ENCODE peak calls at places on chromosomes 13 and 19, in ten cellular contexts. One of them, this sample, is unnamed.
A peak's percentile ranks its signal among the peaks of the same experiment; 100 is the strongest.

GRCh38 chr13:31121327-31122140 is 40.2 kb downstream of the HSPH1 start:
- DNase-seq in CD8-positive, alpha-beta T cell: no peak
- DNase-seq in PC-3: no peak
- DNase-seq in colonic mucosa: no peak
- DNase-seq in lower lobe of right lung: no peak
- DNase-seq in cardiac muscle cell: peak; percentile 77
- DNase-seq in fibroblast of lung: peak; percentile 2
- DNase-seq in mesendoderm: no peak
- DNase-seq in psoas muscle: no peak
- DNase-seq in Peyer's patch: no peak
- DNase-seq in this sample: no peak

GRCh38 chr13:74040200-74040599 is 94.0 kb downstream of the KLF12 start:
- DNase-seq in lower lobe of right lung: no peak
- DNase-seq in Peyer's patch: peak; percentile 62
- DNase-seq in mesendoderm: peak; percentile 93
- DNase-seq in CD8-positive, alpha-beta T cell: no peak
- DNase-seq in psoas muscle: peak; percentile 57
- DNase-seq in colonic mucosa: peak; percentile 62
- DNase-seq in PC-3: peak; percentile 31
- DNase-seq in fibroblast of lung: peak; percentile 33
- DNase-seq in cardiac muscle cell: peak; percentile 44
- DNase-seq in this sample: peak; percentile 95

GRCh38 chr13:83996415-83996814 is 114.1 kb upstream of the SLITRK1 start:
- DNase-seq in mesendoderm: no peak
- DNase-seq in cardiac muscle cell: no peak
- DNase-seq in PC-3: no peak
- DNase-seq in Peyer's patch: no peak
- DNase-seq in colonic mucosa: no peak
- DNase-seq in lower lobe of right lung: no peak
- DNase-seq in fibroblast of lung: no peak
- DNase-seq in CD8-positive, alpha-beta T cell: no peak
- DNase-seq in psoas muscle: no peak
- DNase-seq in this sample: no peak

GRCh38 chr19:43316591-43317319 is 36.7 kb upstream of the CD177 start:
- DNase-seq in mesendoderm: peak; percentile 65
- DNase-seq in CD8-positive, alpha-beta T cell: no peak
- DNase-seq in cardiac muscle cell: peak; percentile 15
- DNase-seq in fibroblast of lung: peak; percentile 9
- DNase-seq in lower lobe of right lung: no peak
- DNase-seq in psoas muscle: no peak
- DNase-seq in PC-3: peak; percentile 87
- DNase-seq in Peyer's patch: no peak
- DNase-seq in colonic mucosa: peak; percentile 54
- DNase-seq in this sample: peak; percentile 96

GRCh38 chr13:83498486-83499190 is 383.6 kb downstream of the SLITRK1 start:
- DNase-seq in fibroblast of lung: peak; percentile 45
- DNase-seq in PC-3: peak; percentile 80
- DNase-seq in mesendoderm: no peak
- DNase-seq in colonic mucosa: no peak
- DNase-seq in cardiac muscle cell: peak; percentile 21
- DNase-seq in Peyer's patch: no peak
- DNase-seq in psoas muscle: no peak
- DNase-seq in CD8-positive, alpha-beta T cell: no peak
- DNase-seq in lower lobe of right lung: no peak
- DNase-seq in this sample: no peak

GRCh38 chr19:38946229-38947010 is 15.7 kb downstream of the MRPS12 start:
- DNase-seq in cardiac muscle cell: no peak
- DNase-seq in PC-3: peak; percentile 5
- DNase-seq in lower lobe of right lung: no peak
- DNase-seq in fibroblast of lung: no peak
- DNase-seq in Peyer's patch: no peak
- DNase-seq in colonic mucosa: no peak
- DNase-seq in mesendoderm: no peak
- DNase-seq in psoas muscle: no peak
- DNase-seq in CD8-positive, alpha-beta T cell: no peak
- DNase-seq in this sample: no peak

GRCh38 chr13:24360106-24360505 is 50.7 kb downstream of the C1QTNF9 start:
- DNase-seq in psoas muscle: no peak
- DNase-seq in fibroblast of lung: no peak
- DNase-seq in colonic mucosa: no peak
- DNase-seq in PC-3: no peak
- DNase-seq in CD8-positive, alpha-beta T cell: no peak
- DNase-seq in Peyer's patch: no peak
- DNase-seq in cardiac muscle cell: no peak
- DNase-seq in lower lobe of right lung: no peak
- DNase-seq in mesendoderm: no peak
- DNase-seq in this sample: no peak

GRCh38 chr19:869245-870177 is 10.0 kb downstream of the CFD start:
- DNase-seq in cardiac muscle cell: peak; percentile 96
- DNase-seq in PC-3: peak; percentile 84
- DNase-seq in colonic mucosa: peak; percentile 65
- DNase-seq in fibroblast of lung: peak; percentile 96
- DNase-seq in Peyer's patch: no peak
- DNase-seq in CD8-positive, alpha-beta T cell: no peak
- DNase-seq in mesendoderm: peak; percentile 61
- DNase-seq in psoas muscle: peak; percentile 84
- DNase-seq in lower lobe of right lung: no peak
- DNase-seq in this sample: peak; percentile 50

GRCh38 chr13:100520936-100521765 is 67.4 kb downstream of the GGACT start:
- DNase-seq in Peyer's patch: no peak
- DNase-seq in lower lobe of right lung: no peak
- DNase-seq in psoas muscle: no peak
- DNase-seq in fibroblast of lung: no peak
- DNase-seq in PC-3: no peak
- DNase-seq in cardiac muscle cell: no peak
- DNase-seq in CD8-positive, alpha-beta T cell: no peak
- DNase-seq in mesendoderm: no peak
- DNase-seq in colonic mucosa: no peak
- DNase-seq in this sample: peak; percentile 67

GRCh38 chr13:33757713-33758112 is 60.2 kb upstream of the RFC3 start:
- DNase-seq in psoas muscle: no peak
- DNase-seq in CD8-positive, alpha-beta T cell: no peak
- DNase-seq in lower lobe of right lung: no peak
- DNase-seq in mesendoderm: no peak
- DNase-seq in cardiac muscle cell: no peak
- DNase-seq in colonic mucosa: no peak
- DNase-seq in PC-3: no peak
- DNase-seq in Peyer's patch: no peak
- DNase-seq in fibroblast of lung: no peak
- DNase-seq in this sample: no peak

GRCh38 chr19:39341122-39341719 is 1.0 kb upstream of the SAMD4B start:
- DNase-seq in lower lobe of right lung: peak; percentile 59
- DNase-seq in psoas muscle: peak; percentile 61
- DNase-seq in colonic mucosa: peak; percentile 38
- DNase-seq in CD8-positive, alpha-beta T cell: no peak
- DNase-seq in fibroblast of lung: no peak
- DNase-seq in PC-3: peak; percentile 9
- DNase-seq in cardiac muscle cell: peak; percentile 38
- DNase-seq in Peyer's patch: no peak
- DNase-seq in mesendoderm: no peak
- DNase-seq in this sample: peak; percentile 80

GRCh38 chr13:72726721-72727416 is 560 bp downstream of the MZT1 start:
- DNase-seq in fibroblast of lung: peak; percentile 5
- DNase-seq in colonic mucosa: peak; percentile 69
- DNase-seq in cardiac muscle cell: peak; percentile 17
- DNase-seq in mesendoderm: peak; percentile 21
- DNase-seq in lower lobe of right lung: peak; percentile 71
- DNase-seq in CD8-positive, alpha-beta T cell: peak; percentile 28
- DNase-seq in psoas muscle: peak; percentile 69
- DNase-seq in Peyer's patch: peak; percentile 73
- DNase-seq in PC-3: peak; percentile 6
- DNase-seq in this sample: no peak

GRCh38 chr13:75705908-75706307 is 69.8 kb downstream of the LMO7 start:
- DNase-seq in CD8-positive, alpha-beta T cell: no peak
- DNase-seq in PC-3: no peak
- DNase-seq in mesendoderm: no peak
- DNase-seq in psoas muscle: no peak
- DNase-seq in fibroblast of lung: no peak
- DNase-seq in Peyer's patch: no peak
- DNase-seq in colonic mucosa: no peak
- DNase-seq in cardiac muscle cell: no peak
- DNase-seq in lower lobe of right lung: no peak
- DNase-seq in this sample: no peak

GRCh38 chr13:75705395-75705794 is 69.3 kb downstream of the LMO7 start:
- DNase-seq in PC-3: peak; percentile 90
- DNase-seq in CD8-positive, alpha-beta T cell: no peak
- DNase-seq in colonic mucosa: no peak
- DNase-seq in lower lobe of right lung: no peak
- DNase-seq in cardiac muscle cell: peak; percentile 39
- DNase-seq in mesendoderm: no peak
- DNase-seq in Peyer's patch: no peak
- DNase-seq in psoas muscle: no peak
- DNase-seq in fibroblast of lung: peak; percentile 59
- DNase-seq in this sample: no peak

GRCh38 chr13:75704942-75705320 is 68.8 kb downstream of the LMO7 start:
- DNase-seq in Peyer's patch: peak; percentile 73
- DNase-seq in psoas muscle: no peak
- DNase-seq in cardiac muscle cell: no peak
- DNase-seq in CD8-positive, alpha-beta T cell: no peak
- DNase-seq in fibroblast of lung: no peak
- DNase-seq in mesendoderm: peak; percentile 43
- DNase-seq in PC-3: peak; percentile 74
- DNase-seq in colonic mucosa: peak; percentile 81
- DNase-seq in lower lobe of right lung: peak; percentile 79
- DNase-seq in this sample: no peak

GRCh38 chr13:75703768-75704167 is 67.6 kb downstream of the LMO7 start:
- DNase-seq in colonic mucosa: no peak
- DNase-seq in lower lobe of right lung: no peak
- DNase-seq in fibroblast of lung: no peak
- DNase-seq in Peyer's patch: no peak
- DNase-seq in PC-3: no peak
- DNase-seq in mesendoderm: no peak
- DNase-seq in CD8-positive, alpha-beta T cell: no peak
- DNase-seq in psoas muscle: no peak
- DNase-seq in cardiac muscle cell: no peak
- DNase-seq in this sample: no peak

DNA sequence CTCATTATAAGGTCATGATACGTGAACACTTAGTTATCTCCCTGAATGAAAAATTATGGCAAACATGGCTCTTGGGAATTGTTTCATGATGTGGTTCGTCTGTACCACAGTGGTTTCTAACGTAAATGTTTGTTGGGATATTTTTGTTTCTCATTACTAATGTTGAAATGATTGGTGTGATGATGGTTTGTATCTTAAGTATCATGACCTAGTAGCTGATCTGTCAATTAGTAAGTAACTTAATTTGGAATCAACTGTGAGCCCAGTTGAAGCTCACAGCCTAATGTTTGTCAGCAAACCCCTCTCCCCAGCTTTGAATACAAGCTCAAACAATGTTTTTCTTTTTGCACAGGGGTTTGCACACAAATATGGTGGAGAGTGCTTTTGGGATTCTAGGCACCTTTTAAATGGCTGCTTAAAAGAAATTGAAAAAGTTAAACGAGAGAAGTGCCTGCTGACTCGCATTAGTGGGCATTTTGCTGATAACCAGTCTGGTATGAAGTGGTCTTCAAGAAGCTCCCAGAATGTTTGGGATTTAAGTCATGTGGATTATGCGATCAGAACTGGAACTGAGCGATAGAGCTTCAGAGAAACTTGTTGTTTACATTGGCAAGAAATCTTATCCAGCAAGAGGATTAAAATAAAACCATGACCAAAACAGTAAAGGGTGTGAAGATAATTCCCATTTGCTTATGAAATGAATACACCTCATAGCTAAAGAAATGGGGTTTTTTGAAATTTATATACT is 68.2 kb downstream of the LMO7 start:
- DNase-seq in lower lobe of right lung: no peak
- DNase-seq in fibroblast of lung: peak; percentile 54
- DNase-seq in Peyer's patch: no peak
- DNase-seq in colonic mucosa: no peak
- DNase-seq in mesendoderm: no peak
- DNase-seq in PC-3: peak; percentile 40
- DNase-seq in psoas muscle: no peak
- DNase-seq in CD8-positive, alpha-beta T cell: no peak
- DNase-seq in cardiac muscle cell: peak; percentile 41
- DNase-seq in this sample: no peak
- H3K4me1 ChIP-seq in lower lobe of right lung: peaks cover 11% of the 10 kb centered on the region
- H3K4me1 ChIP-seq in fibroblast of lung: peaks cover 19% of the 10 kb centered on the region
- H3K4me1 ChIP-seq in Peyer's patch: peaks cover 11% of the 10 kb centered on the region
- H3K4me1 ChIP-seq in colonic mucosa: no peaks in the 10 kb centered on the region
- H3K4me1 ChIP-seq in mesendoderm: peaks cover 3% of the 10 kb centered on the region
- H3K4me1 ChIP-seq in PC-3: peaks cover 34% of the 10 kb centered on the region
- H3K4me1 ChIP-seq in psoas muscle: peaks cover 8% of the 10 kb centered on the region
- H3K4me1 ChIP-seq in CD8-positive, alpha-beta T cell: no peaks in the 10 kb centered on the region
- H3K4me1 ChIP-seq in cardiac muscle cell: no peaks in the 10 kb centered on the region
- H3K4me1 ChIP-seq in this sample: peaks cover 8% of the 10 kb centered on the region

DNA sequence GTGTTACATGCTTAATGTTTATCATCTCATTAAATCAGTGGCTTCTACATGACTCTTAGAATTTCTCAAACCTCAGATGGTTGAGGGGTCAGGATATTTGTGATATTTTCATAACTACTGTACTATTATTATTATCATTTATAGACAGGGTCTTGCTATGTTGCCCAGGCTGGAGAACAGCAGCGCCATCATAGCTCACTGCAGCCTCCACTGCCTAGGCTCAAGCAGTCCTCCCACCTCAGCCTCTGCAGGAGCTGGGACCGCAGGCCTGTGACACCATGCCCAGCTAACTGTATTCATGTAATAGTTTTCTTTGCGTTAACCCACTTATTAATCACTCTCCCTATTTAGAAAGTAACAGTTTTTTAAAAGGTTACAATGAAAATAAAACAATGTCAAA is 9.5 kb downstream of the IER2 start:
- DNase-seq in cardiac muscle cell: no peak
- DNase-seq in mesendoderm: no peak
- DNase-seq in CD8-positive, alpha-beta T cell: no peak
- DNase-seq in Peyer's patch: no peak
- DNase-seq in fibroblast of lung: no peak
- DNase-seq in colonic mucosa: no peak
- DNase-seq in lower lobe of right lung: no peak
- DNase-seq in PC-3: no peak
- DNase-seq in psoas muscle: no peak
- DNase-seq in this sample: no peak
- H3K4me1 ChIP-seq in cardiac muscle cell: peaks cover 26% of the 10 kb centered on the region
- H3K4me1 ChIP-seq in mesendoderm: peaks cover 6% of the 10 kb centered on the region
- H3K4me1 ChIP-seq in CD8-positive, alpha-beta T cell: peaks cover 66% of the 10 kb centered on the region
- H3K4me1 ChIP-seq in Peyer's patch: peaks cover 54% of the 10 kb centered on the region
- H3K4me1 ChIP-seq in fibroblast of lung: peaks cover 27% of the 10 kb centered on the region
- H3K4me1 ChIP-seq in colonic mucosa: peaks cover 17% of the 10 kb centered on the region
- H3K4me1 ChIP-seq in lower lobe of right lung: peaks cover 63% of the 10 kb centered on the region
- H3K4me1 ChIP-seq in PC-3: peaks cover 55% of the 10 kb centered on the region
- H3K4me1 ChIP-seq in psoas muscle: peaks cover 19% of the 10 kb centered on the region
- H3K4me1 ChIP-seq in this sample: peaks cover 13% of the 10 kb centered on the region

GRCh38 chr19:5624741-5625140 is 1.9 kb downstream of the SAFB start:
- DNase-seq in cardiac muscle cell: no peak
- DNase-seq in Peyer's patch: no peak
- DNase-seq in fibroblast of lung: no peak
- DNase-seq in PC-3: no peak
- DNase-seq in lower lobe of right lung: no peak
- DNase-seq in mesendoderm: peak; percentile 30
- DNase-seq in CD8-positive, alpha-beta T cell: no peak
- DNase-seq in psoas muscle: no peak
- DNase-seq in colonic mucosa: no peak
- DNase-seq in this sample: no peak
- H3K4me1 ChIP-seq in cardiac muscle cell: peaks cover 13% of the 10 kb centered on the region
- H3K4me1 ChIP-seq in Peyer's patch: peaks cover 55% of the 10 kb centered on the region
- H3K4me1 ChIP-seq in fibroblast of lung: peaks cover 14% of the 10 kb centered on the region
- H3K4me1 ChIP-seq in PC-3: peaks cover 35% of the 10 kb centered on the region
- H3K4me1 ChIP-seq in lower lobe of right lung: peaks cover 77% of the 10 kb centered on the region
- H3K4me1 ChIP-seq in mesendoderm: peaks cover 12% of the 10 kb centered on the region
- H3K4me1 ChIP-seq in CD8-positive, alpha-beta T cell: peaks cover 79% of the 10 kb centered on the region
- H3K4me1 ChIP-seq in psoas muscle: peaks cover 72% of the 10 kb centered on the region
- H3K4me1 ChIP-seq in colonic mucosa: peaks cover 9% of the 10 kb centered on the region
- H3K4me1 ChIP-seq in this sample: peaks cover 10% of the 10 kb centered on the region

GRCh38 chr19:21432590-21432989 is 35.7 kb downstream of the ZNF493 start:
- DNase-seq in psoas muscle: no peak
- DNase-seq in Peyer's patch: no peak
- DNase-seq in mesendoderm: no peak
- DNase-seq in lower lobe of right lung: no peak
- DNase-seq in cardiac muscle cell: no peak
- DNase-seq in PC-3: no peak
- DNase-seq in fibroblast of lung: no peak
- DNase-seq in CD8-positive, alpha-beta T cell: no peak
- DNase-seq in colonic mucosa: no peak
- DNase-seq in this sample: no peak
- H3K4me1 ChIP-seq in psoas muscle: no peaks in the 10 kb centered on the region
- H3K4me1 ChIP-seq in Peyer's patch: no peaks in the 10 kb centered on the region
- H3K4me1 ChIP-seq in mesendoderm: no peaks in the 10 kb centered on the region
- H3K4me1 ChIP-seq in lower lobe of right lung: no peaks in the 10 kb centered on the region
- H3K4me1 ChIP-seq in cardiac muscle cell: no peaks in the 10 kb centered on the region
- H3K4me1 ChIP-seq in PC-3: no peaks in the 10 kb centered on the region
- H3K4me1 ChIP-seq in fibroblast of lung: no peaks in the 10 kb centered on the region
- H3K4me1 ChIP-seq in CD8-positive, alpha-beta T cell: no peaks in the 10 kb centered on the region
- H3K4me1 ChIP-seq in colonic mucosa: no peaks in the 10 kb centered on the region
- H3K4me1 ChIP-seq in this sample: no peaks in the 10 kb centered on the region

This sample was measured in endodermal cell.